ENCODE peak calls at places on chromosomes 7 and 10, in nine cellular contexts. U is left cardiac atrium; B is HEK293T; G is KBM-7; I is Ammon's horn; P is activated naive CD4-positive, alpha-beta T cell treated with anti-CD3 and anti-CD28 coated beads, Interleukin-2, amount 10 ng/mL, durations not matched to agents 7 days and 5 days; Q is GF-D8; O is frontal cortex; V is T-helper 1 cell. Z is an unnamed sample.

GRCh38 chr10:17383801-17384445 is 70.5 kb downstream of the ST8SIA6 start:
- DNase-seq in U (no peak), B (no peak), G (no peak), I (no peak), P (no peak), Q (no peak), O (no peak), V (no peak), Z (no peak)

GRCh38 chr10:132520147-132520811 is 17.3 kb upstream of the INPP5A start:
- DNase-seq in U (peak), B (no peak), G (no peak), I (no peak), P (no peak), Q (no peak), O (no peak), V (no peak), Z (no peak)

GRCh38 chr7:121433775-121434174 is 37.7 kb upstream of the FAM3C start:
- DNase-seq in U (no peak), B (no peak), G (no peak), I (no peak), P (no peak), Q (no peak), O (no peak), V (no peak), Z (no peak)

GRCh38 chr7:16650266-16650665 is 4.3 kb downstream of the BZW2 start:
- DNase-seq in U (no peak), B (no peak), G (no peak), I (no peak), P (no peak), Q (no peak), O (no peak), V (no peak), Z (no peak)

GRCh38 chr10:630581-631073 is 58.8 kb downstream of the DIP2C start:
- DNase-seq in U (no peak), B (no peak), G (no peak), I (peak), P (no peak), Q (no peak), O (no peak), V (no peak), Z (no peak)

GRCh38 chr10:72746606-72747357 is 54.8 kb downstream of the MCU start:
- DNase-seq in U (no peak), B (no peak), G (peak), I (peak), P (no peak), Q (no peak), O (no peak), V (no peak), Z (peak)

GRCh38 chr7:47739901-47740300 is 158.0 kb upstream of the TNS3 start:
- DNase-seq in U (no peak), B (no peak), G (no peak), I (no peak), P (no peak), Q (no peak), O (no peak), V (no peak), Z (no peak)

GRCh38 chr10:95389176-95389575 is 98.4 kb upstream of the PDLIM1 start:
- DNase-seq in U (no peak), B (no peak), G (no peak), I (no peak), P (no peak), Q (no peak), O (no peak), V (no peak), Z (no peak)

GRCh38 chr7:90251304-90251635 is 6.3 kb downstream of the CFAP69 start:
- DNase-seq in U (no peak), B (no peak), G (no peak), I (no peak), P (no peak), Q (no peak), O (no peak), V (no peak), Z (no peak)

GRCh38 chr7:11858668-11859302 is 26.8 kb upstream of the THSD7A start:
- DNase-seq in U (no peak), B (no peak), G (no peak), I (no peak), P (no peak), Q (no peak), O (no peak), V (no peak), Z (no peak)

GRCh38 chr10:61257956-61258496 is 195.2 kb downstream of the TMEM26 start:
- DNase-seq in U (no peak), B (no peak), G (no peak), I (no peak), P (no peak), Q (no peak), O (no peak), V (no peak), Z (no peak)

GRCh38 chr7:84510501-84510900 is 315.9 kb upstream of the SEMA3A start:
- DNase-seq in U (no peak), B (no peak), G (no peak), I (no peak), P (no peak), Q (no peak), O (no peak), V (no peak), Z (no peak)

GRCh38 chr10:128530301-128530700 is 404.1 kb upstream of the MKI67 start:
- DNase-seq in U (no peak), B (no peak), G (peak), I (no peak), P (no peak), Q (no peak), O (peak), V (no peak), Z (peak)

GRCh38 chr7:132404261-132404660 is 172.0 kb downstream of the PLXNA4 start:
- DNase-seq in U (no peak), B (no peak), G (no peak), I (no peak), P (no peak), Q (no peak), O (no peak), V (no peak), Z (no peak)

GRCh38 chr10:21993360-21994001 is 10.0 kb downstream of the DNAJC1 start:
- DNase-seq in U (no peak), B (no peak), G (peak), I (no peak), P (no peak), Q (peak), O (no peak), V (no peak), Z (peak)

GRCh38 chr10:70233109-70233938 is at the start of gene PPA1:
- DNase-seq in U (peak), B (peak), G (peak), I (peak), P (peak), Q (peak), O (peak), V (peak), Z (peak)

GRCh38 chr10:114413398-114413797 is 9.1 kb upstream of the AFAP1L2 start:
- DNase-seq in U (peak), B (no peak), G (no peak), I (no peak), P (no peak), Q (no peak), O (no peak), V (no peak), Z (no peak)

GRCh38 chr10:126160971-126161630 is 227.2 kb downstream of the ADAM12 start:
- DNase-seq in U (no peak), B (peak), G (no peak), I (no peak), P (no peak), Q (no peak), O (no peak), V (no peak), Z (no peak)

GRCh38 chr10:75468612-75469011 is 37.2 kb downstream of the LRMDA start:
- DNase-seq in U (peak), B (no peak), G (no peak), I (no peak), P (no peak), Q (peak), O (no peak), V (no peak), Z (no peak)

GRCh38 chr7:1664711-1665591 is 5.1 kb upstream of the ELFN1 start:
- DNase-seq in U (peak), B (peak), G (peak), I (peak), P (peak), Q (peak), O (peak), V (peak), Z (no peak)

GRCh38 chr7:55490099-55490498 is 82.2 kb downstream of the VOPP1 start:
- DNase-seq in U (no peak), B (no peak), G (no peak), I (no peak), P (no peak), Q (no peak), O (no peak), V (no peak), Z (no peak)

GRCh38 chr10:113524120-113524519 is 28.7 kb upstream of the HABP2 start:
- DNase-seq in U (no peak), B (no peak), G (peak), I (no peak), P (no peak), Q (no peak), O (no peak), V (no peak), Z (no peak)